ENCODE peak calls at places on chromosomes 5 and 9, in eight cellular contexts. C is AG04450; P is PC-3; B is mucosa of descending colon; L is naive thymus-derived CD4-positive, alpha-beta T cell; M is colonic mucosa; S is tibial nerve; D is upper lobe of right lung. Y is an unnamed sample.

GRCh38 chr5:100900142-100900795 is 2.8 kb downstream of the ST8SIA4 start:
- DNase-seq in S (no peak), D (peak; percentile 66), L (no peak), P (peak; percentile 53), B (peak; percentile 48), M (peak; percentile 27), C (no peak), Y (no peak)

GRCh38 chr5:81235287-81236072 is 2.4 kb downstream of the CKMT2 start:
- DNase-seq in P (no peak), C (no peak), B (no peak), S (no peak), M (no peak), D (no peak), L (no peak), Y (no peak)

GRCh38 chr9:114051706-114052105 is 26.4 kb downstream of the AMBP start:
- DNase-seq in L (no peak), C (no peak), S (no peak), B (no peak), D (no peak), M (peak; percentile 13), P (no peak), Y (no peak)

GRCh38 chr9:79300153-79300552 is 271.6 kb upstream of the TLE4 start:
- DNase-seq in D (no peak), L (no peak), B (no peak), M (no peak), C (no peak), S (no peak), P (no peak), Y (no peak)

GRCh38 chr5:120096413-120096812 is 367.7 kb upstream of the PRR16 start:
- DNase-seq in L (no peak), M (no peak), S (no peak), D (no peak), B (no peak), P (peak; percentile 65), C (no peak), Y (no peak)

GRCh38 chr9:125343518-125344284 is 82.1 kb downstream of the GAPVD1 start:
- DNase-seq in S (no peak), P (peak; percentile 56), B (no peak), M (no peak), L (no peak), C (peak; percentile 10), D (no peak), Y (no peak)

GRCh38 chr9:12702160-12702758 is 9.1 kb downstream of the TYRP1 start:
- DNase-seq in B (peak; percentile 33), S (no peak), P (peak; percentile 70), D (no peak), C (no peak), M (peak; percentile 50), L (no peak), Y (no peak)

GRCh38 chr9:89430995-89431394 is 66.9 kb downstream of the SEMA4D start:
- DNase-seq in B (peak; percentile 80), M (peak; percentile 81), C (no peak), P (peak; percentile 42), S (no peak), L (no peak), D (no peak), Y (no peak)

GRCh38 chr9:4691794-4692193 is 12.4 kb downstream of the CDC37L1 start:
- DNase-seq in L (no peak), P (no peak), B (no peak), M (no peak), C (no peak), D (no peak), S (no peak), Y (no peak)

GRCh38 chr5:178126556-178126955 is 4.3 kb upstream of the RMND5B start:
- DNase-seq in D (no peak), C (no peak), P (no peak), L (no peak), M (no peak), S (no peak), B (no peak), Y (no peak)

GRCh38 chr9:13424872-13425271 is 145.4 kb upstream of the MPDZ start:
- DNase-seq in B (no peak), C (no peak), P (no peak), D (no peak), M (no peak), S (no peak), L (no peak), Y (no peak)

GRCh38 chr9:137228515-137228967 is 1.2 kb downstream of the RNF224 start:
- DNase-seq in C (no peak), B (no peak), L (no peak), P (no peak), D (no peak), S (no peak), M (no peak), Y (no peak)

GRCh38 chr5:21391506-21391905 is 1403.5 kb upstream of the CDH18 start:
- DNase-seq in M (no peak), P (no peak), C (no peak), D (no peak), S (no peak), L (no peak), B (no peak), Y (no peak)

GRCh38 chr9:14203366-14204056 is 110.4 kb downstream of the NFIB start:
- DNase-seq in B (peak; percentile 85), L (no peak), M (peak; percentile 81), P (no peak), S (no peak), D (peak; percentile 67), C (no peak), Y (no peak)

GRCh38 chr5:98301567-98301966 is 471.9 kb upstream of the RGMB start:
- DNase-seq in L (no peak), C (no peak), D (no peak), S (no peak), B (no peak), M (no peak), P (no peak), Y (no peak)

GRCh38 chr5:1383344-1383743 is 38.4 kb upstream of the CLPTM1L start:
- DNase-seq in S (no peak), M (no peak), L (no peak), P (no peak), D (no peak), C (no peak), B (no peak), Y (no peak)

GRCh38 chr9:110875275-110875674 is 163.0 kb downstream of the LPAR1 start:
- DNase-seq in D (peak; percentile 66), B (peak; percentile 36), L (no peak), P (no peak), S (no peak), M (peak; percentile 26), C (no peak), Y (no peak)

DNA sequence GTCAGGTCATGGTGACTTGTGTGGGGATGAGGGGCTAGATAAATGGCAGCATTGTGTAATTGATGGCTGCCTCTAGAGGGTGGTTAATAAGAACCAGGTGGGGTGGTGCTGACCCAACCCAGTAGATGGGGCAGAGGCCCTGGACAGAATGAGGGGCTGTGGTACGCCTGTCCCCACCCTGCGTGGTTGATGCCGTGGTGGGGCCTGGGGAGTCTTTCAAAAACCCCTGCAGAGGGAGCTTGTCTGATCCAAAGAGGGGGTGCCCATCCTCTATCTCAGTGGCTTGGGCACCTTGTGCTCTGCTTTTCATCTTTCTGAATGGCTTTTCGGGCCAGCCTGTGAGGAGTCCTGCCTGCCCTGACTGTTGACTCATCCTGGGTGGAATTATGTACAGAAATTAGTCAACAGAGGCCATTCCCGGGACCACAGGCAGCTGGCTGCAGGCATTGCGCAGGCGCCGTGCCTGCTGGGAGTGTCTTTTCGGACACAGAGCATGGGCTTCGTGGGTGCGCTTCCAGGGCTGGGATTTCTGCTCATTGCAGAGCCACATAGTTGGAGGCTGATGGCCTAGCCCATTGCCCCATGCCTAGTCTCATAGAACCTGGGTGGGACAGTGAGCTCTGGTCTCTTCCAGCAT is 93.7 kb upstream of the PITX1 start:
- DNase-seq in D (no peak), M (peak; percentile 82), P (peak; percentile 87), C (peak; percentile 82), B (peak; percentile 75), S (no peak), L (no peak), Y (no peak)
- H3K9me3 ChIP-seq in D (no peaks in the 10 kb centered on the region), M (no peaks in the 10 kb centered on the region), P (no peaks in the 10 kb centered on the region), C (no peaks in the 10 kb centered on the region), B (no peaks in the 10 kb centered on the region), S (no peaks in the 10 kb centered on the region), L (no peaks in the 10 kb centered on the region), Y (no peaks in the 10 kb centered on the region)

GRCh38 chr5:44794371-44794770 is 14.4 kb upstream of the MRPS30 start:
- DNase-seq in D (no peak), L (no peak), P (no peak), M (no peak), C (no peak), B (no peak), S (no peak), Y (no peak)
- H3K9me3 ChIP-seq in D (no peaks in the 10 kb centered on the region), L (peaks cover 15% of the 10 kb centered on the region), P (no peaks in the 10 kb centered on the region), M (no peaks in the 10 kb centered on the region), C (peaks cover 2% of the 10 kb centered on the region), B (peaks cover 38% of the 10 kb centered on the region), S (no peaks in the 10 kb centered on the region), Y (no peaks in the 10 kb centered on the region)

DNA sequence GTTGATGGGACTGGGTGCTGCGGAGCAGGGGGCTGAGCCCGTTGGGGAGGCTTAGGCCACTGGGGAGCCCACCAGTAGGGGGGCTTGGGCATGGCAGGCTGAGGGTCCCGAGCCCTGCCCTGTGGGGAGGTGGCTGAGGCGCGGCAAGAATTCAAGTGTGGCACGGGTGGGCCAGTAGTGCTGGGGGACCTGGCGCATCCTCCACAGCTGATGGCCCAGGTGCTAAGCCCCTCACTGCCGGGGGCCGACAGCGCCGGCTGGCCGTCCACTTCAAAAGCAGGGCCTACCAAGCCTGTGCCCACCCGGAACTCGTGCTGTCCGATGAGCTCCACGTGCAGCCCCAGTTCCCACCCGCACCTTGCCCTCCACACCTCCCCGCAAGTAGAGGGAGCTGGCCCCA is 917.5 kb downstream of the TAF11L14 start:
- DNase-seq in P (no peak), C (no peak), B (no peak), L (no peak), D (no peak), M (no peak), S (no peak), Y (no peak)
- H3K9me3 ChIP-seq in P (no peaks in the 10 kb centered on the region), C (peaks cover 12% of the 10 kb centered on the region), B (no peaks in the 10 kb centered on the region), L (peaks cover 9% of the 10 kb centered on the region), D (no peaks in the 10 kb centered on the region), M (no peaks in the 10 kb centered on the region), S (no peaks in the 10 kb centered on the region), Y (no peaks in the 10 kb centered on the region)

GRCh38 chr9:97640290-97640689 is 6.7 kb downstream of the NCBP1 start:
- DNase-seq in L (no peak), C (no peak), S (no peak), M (no peak), P (no peak), B (no peak), D (no peak), Y (no peak)

GRCh38 chr9:97647996-97648395 is 14.4 kb downstream of the NCBP1 start:
- DNase-seq in P (no peak), M (no peak), D (no peak), S (no peak), L (no peak), C (no peak), B (no peak), Y (no peak)

GRCh38 chr9:97651646-97652045 is 18.0 kb downstream of the NCBP1 start:
- DNase-seq in L (no peak), M (no peak), P (no peak), D (no peak), B (no peak), C (no peak), S (no peak), Y (no peak)

DNA sequence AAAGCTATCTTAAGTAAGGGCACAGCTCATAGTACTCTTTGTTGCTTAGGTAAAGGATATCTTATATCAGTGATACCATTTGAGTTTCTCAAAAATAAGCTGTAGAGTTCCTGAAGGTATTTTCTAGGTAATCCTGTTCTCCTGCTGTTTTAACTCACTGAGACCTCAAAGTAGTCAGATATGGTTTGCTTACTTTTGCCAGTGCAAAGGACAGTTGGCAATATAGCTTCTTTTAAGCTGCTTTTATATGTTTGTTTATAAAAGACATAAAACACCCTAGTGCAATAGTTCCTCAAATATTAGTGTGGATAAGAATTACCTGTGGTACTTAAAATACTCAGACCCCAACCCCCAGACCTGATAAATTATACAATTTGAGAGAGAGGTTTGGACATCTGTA is 12.1 kb downstream of the NCBP1 start:
- DNase-seq in L (no peak), P (no peak), S (no peak), B (no peak), C (no peak), M (no peak), D (no peak), Y (no peak)
- H3K9me3 ChIP-seq in L (no peaks in the 10 kb centered on the region), P (no peaks in the 10 kb centered on the region), S (no peaks in the 10 kb centered on the region), B (no peaks in the 10 kb centered on the region), C (no peaks in the 10 kb centered on the region), M (no peaks in the 10 kb centered on the region), D (no peaks in the 10 kb centered on the region), Y (no peaks in the 10 kb centered on the region)

Y was measured in T-helper 17 cell.